ENCODE peak calls at places on chromosomes 7 and 10, in nine cellular contexts. One of them, this sample, is unnamed.

GRCh38 chr7:105853931-105854419 is 22.4 kb downstream of the ATXN7L1 start:
- DNase-seq in NCI-H2081: no peak
- DNase-seq in upper lobe of right lung: no peak
- DNase-seq in HFFc6: no peak
- DNase-seq in hepatic stellate cell: no peak
- DNase-seq in astrocyte of the hippocampus: no peak
- DNase-seq in left ventricle myocardium superior: no peak
- DNase-seq in hippocampal formation: no peak
- DNase-seq in A172: no peak
- DNase-seq in this sample: no peak

GRCh38 chr10:133154996-133155778 is 4.8 kb upstream of the KNDC1 start:
- DNase-seq in hippocampal formation: no peak
- DNase-seq in left ventricle myocardium superior: no peak
- DNase-seq in A172: no peak
- DNase-seq in astrocyte of the hippocampus: no peak
- DNase-seq in hepatic stellate cell: no peak
- DNase-seq in HFFc6: no peak
- DNase-seq in upper lobe of right lung: peak; percentile 61
- DNase-seq in NCI-H2081: no peak
- DNase-seq in this sample: no peak

GRCh38 chr7:1593091-1593866 is 23.4 kb upstream of the PSMG3 start:
- DNase-seq in hippocampal formation: no peak
- DNase-seq in left ventricle myocardium superior: no peak
- DNase-seq in hepatic stellate cell: no peak
- DNase-seq in HFFc6: no peak
- DNase-seq in NCI-H2081: no peak
- DNase-seq in upper lobe of right lung: no peak
- DNase-seq in astrocyte of the hippocampus: no peak
- DNase-seq in A172: no peak
- DNase-seq in this sample: no peak

GRCh38 chr10:91689731-91690168 is 56.9 kb upstream of the PPP1R3C start:
- DNase-seq in astrocyte of the hippocampus: peak; percentile 43
- DNase-seq in HFFc6: peak; percentile 10
- DNase-seq in upper lobe of right lung: no peak
- DNase-seq in hippocampal formation: peak; percentile 17
- DNase-seq in A172: peak; percentile 64
- DNase-seq in NCI-H2081: no peak
- DNase-seq in hepatic stellate cell: peak; percentile 22
- DNase-seq in left ventricle myocardium superior: no peak
- DNase-seq in this sample: no peak

GRCh38 chr7:42735081-42735480 is 176.8 kb downstream of the C7orf25 start:
- DNase-seq in hippocampal formation: no peak
- DNase-seq in astrocyte of the hippocampus: no peak
- DNase-seq in upper lobe of right lung: no peak
- DNase-seq in HFFc6: no peak
- DNase-seq in A172: peak; percentile 31
- DNase-seq in NCI-H2081: no peak
- DNase-seq in hepatic stellate cell: no peak
- DNase-seq in left ventricle myocardium superior: no peak
- DNase-seq in this sample: no peak

GRCh38 chr10:132274986-132275385 is 32.8 kb downstream of the STK32C start:
- DNase-seq in left ventricle myocardium superior: peak; percentile 13
- DNase-seq in astrocyte of the hippocampus: no peak
- DNase-seq in upper lobe of right lung: no peak
- DNase-seq in HFFc6: no peak
- DNase-seq in hippocampal formation: no peak
- DNase-seq in NCI-H2081: no peak
- DNase-seq in A172: no peak
- DNase-seq in hepatic stellate cell: no peak
- DNase-seq in this sample: no peak

GRCh38 chr7:24665564-24666294 is 91.5 kb downstream of the GSDME start:
- DNase-seq in hepatic stellate cell: peak; percentile 24
- DNase-seq in HFFc6: peak; percentile 48
- DNase-seq in A172: peak; percentile 63
- DNase-seq in left ventricle myocardium superior: no peak
- DNase-seq in hippocampal formation: peak; percentile 45
- DNase-seq in astrocyte of the hippocampus: peak; percentile 71
- DNase-seq in NCI-H2081: peak; percentile 69
- DNase-seq in upper lobe of right lung: no peak
- DNase-seq in this sample: no peak

GRCh38 chr10:80590585-80591125 is 53.0 kb downstream of the SH2D4B start:
- DNase-seq in hippocampal formation: no peak
- DNase-seq in hepatic stellate cell: no peak
- DNase-seq in NCI-H2081: no peak
- DNase-seq in left ventricle myocardium superior: no peak
- DNase-seq in astrocyte of the hippocampus: no peak
- DNase-seq in A172: no peak
- DNase-seq in upper lobe of right lung: no peak
- DNase-seq in HFFc6: no peak
- DNase-seq in this sample: no peak

GRCh38 chr7:86025807-86026206 is 617.9 kb upstream of the GRM3 start:
- DNase-seq in A172: no peak
- DNase-seq in astrocyte of the hippocampus: no peak
- DNase-seq in upper lobe of right lung: no peak
- DNase-seq in NCI-H2081: no peak
- DNase-seq in HFFc6: no peak
- DNase-seq in hepatic stellate cell: no peak
- DNase-seq in left ventricle myocardium superior: no peak
- DNase-seq in hippocampal formation: no peak
- DNase-seq in this sample: no peak

GRCh38 chr7:120021085-120021484 is 251.9 kb upstream of the KCND2 start:
- DNase-seq in hepatic stellate cell: no peak
- DNase-seq in HFFc6: no peak
- DNase-seq in astrocyte of the hippocampus: no peak
- DNase-seq in left ventricle myocardium superior: no peak
- DNase-seq in A172: peak; percentile 8
- DNase-seq in hippocampal formation: no peak
- DNase-seq in upper lobe of right lung: no peak
- DNase-seq in NCI-H2081: no peak
- DNase-seq in this sample: no peak

GRCh38 chr7:111741811-111742240 is 179.5 kb upstream of the IMMP2L start:
- DNase-seq in A172: peak; percentile 75
- DNase-seq in hepatic stellate cell: peak; percentile 50
- DNase-seq in NCI-H2081: peak; percentile 80
- DNase-seq in hippocampal formation: peak; percentile 79
- DNase-seq in left ventricle myocardium superior: peak; percentile 45
- DNase-seq in astrocyte of the hippocampus: peak; percentile 82
- DNase-seq in upper lobe of right lung: no peak
- DNase-seq in HFFc6: peak; percentile 63
- DNase-seq in this sample: no peak

GRCh38 chr10:57867226-57867625 is 400.5 kb downstream of the IPMK start:
- DNase-seq in hepatic stellate cell: no peak
- DNase-seq in hippocampal formation: no peak
- DNase-seq in left ventricle myocardium superior: no peak
- DNase-seq in HFFc6: no peak
- DNase-seq in astrocyte of the hippocampus: peak; percentile 47
- DNase-seq in A172: no peak
- DNase-seq in upper lobe of right lung: no peak
- DNase-seq in NCI-H2081: no peak
- DNase-seq in this sample: no peak

GRCh38 chr10:3413937-3414710 is 241.5 kb upstream of the PITRM1 start:
- DNase-seq in hippocampal formation: no peak
- DNase-seq in upper lobe of right lung: no peak
- DNase-seq in hepatic stellate cell: no peak
- DNase-seq in left ventricle myocardium superior: no peak
- DNase-seq in astrocyte of the hippocampus: no peak
- DNase-seq in NCI-H2081: no peak
- DNase-seq in A172: no peak
- DNase-seq in HFFc6: no peak
- DNase-seq in this sample: no peak

GRCh38 chr10:67520924-67521520 is 175.0 kb downstream of the CTNNA3 start:
- DNase-seq in left ventricle myocardium superior: no peak
- DNase-seq in NCI-H2081: peak; percentile 42
- DNase-seq in hippocampal formation: peak; percentile 81
- DNase-seq in HFFc6: peak; percentile 55
- DNase-seq in hepatic stellate cell: peak; percentile 37
- DNase-seq in A172: peak; percentile 59
- DNase-seq in astrocyte of the hippocampus: peak; percentile 78
- DNase-seq in upper lobe of right lung: no peak
- DNase-seq in this sample: peak; percentile 0

GRCh38 chr10:17737021-17737965 is 14.7 kb upstream of the TMEM236 start:
- DNase-seq in astrocyte of the hippocampus: peak; percentile 53
- DNase-seq in A172: peak; percentile 43
- DNase-seq in left ventricle myocardium superior: peak; percentile 62
- DNase-seq in HFFc6: peak; percentile 47
- DNase-seq in NCI-H2081: peak; percentile 35
- DNase-seq in hepatic stellate cell: peak; percentile 16
- DNase-seq in hippocampal formation: peak; percentile 41
- DNase-seq in upper lobe of right lung: no peak
- DNase-seq in this sample: no peak